ENCODE peak calls at places on chromosomes 11 and 22, in eight cellular contexts. M, H, T, Q, C, G, Z and R are unnamed samples.

GRCh38 chr11:19872526-19873135 is 160.0 kb downstream of the NAV2 start:
- DNase-seq in M (no peak), H (no peak), T (no peak), Q (no peak), C (no peak), G (no peak), Z (no peak), R (no peak)

GRCh38 chr11:27075655-27076054 is 35.0 kb downstream of the BBOX1 start:
- DNase-seq in M (no peak), H (no peak), T (no peak), Q (no peak), C (no peak), G (no peak), Z (no peak), R (no peak)

GRCh38 chr11:65059959-65060824 is 1.8 kb upstream of the NAALADL1 start:
- DNase-seq in M (no peak), H (no peak), T (no peak), Q (no peak), C (no peak), G (no peak), Z (no peak), R (no peak)

GRCh38 chr11:595400-595799 is 19.1 kb downstream of the PHRF1 start:
- DNase-seq in M (no peak), H (no peak), T (no peak), Q (no peak), C (no peak), G (no peak), Z (no peak), R (no peak)

GRCh38 chr22:27105142-27106025 is 448.0 kb downstream of the MIAT start:
- DNase-seq in M (peak), H (peak), T (no peak), Q (peak), C (peak), G (no peak), Z (peak), R (peak)

GRCh38 chr11:47236482-47236881 is 12.1 kb downstream of the ACP2 start:
- DNase-seq in M (no peak), H (no peak), T (no peak), Q (peak), C (peak), G (no peak), Z (no peak), R (peak)

GRCh38 chr11:17401316-17401715 is 12.9 kb upstream of the KCNJ11 start:
- DNase-seq in M (no peak), H (no peak), T (no peak), Q (no peak), C (no peak), G (no peak), Z (no peak), R (no peak)

GRCh38 chr11:84437129-84438123 is 1151.3 kb upstream of the CCDC90B start:
- DNase-seq in M (no peak), H (no peak), T (no peak), Q (no peak), C (peak), G (peak), Z (no peak), R (peak)

GRCh38 chr22:41848468-41848867 is 15.6 kb downstream of the SREBF2 start:
- DNase-seq in M (no peak), H (no peak), T (peak), Q (no peak), C (peak), G (no peak), Z (no peak), R (peak)

GRCh38 chr11:130785376-130786110 is 130.7 kb downstream of the SNX19 start:
- DNase-seq in M (no peak), H (no peak), T (no peak), Q (peak), C (peak), G (no peak), Z (no peak), R (peak)

GRCh38 chr11:79419120-79419519 is 21.7 kb downstream of the TENM4 start:
- DNase-seq in M (no peak), H (no peak), T (no peak), Q (peak), C (peak), G (no peak), Z (no peak), R (peak)

GRCh38 chr22:47318041-47318737 is 555.7 kb downstream of the TBC1D22A start:
- DNase-seq in M (no peak), H (no peak), T (no peak), Q (no peak), C (peak), G (no peak), Z (no peak), R (no peak)

GRCh38 chr11:3147626-3148025 is 17.5 kb downstream of the OSBPL5 start:
- DNase-seq in M (no peak), H (no peak), T (no peak), Q (no peak), C (no peak), G (no peak), Z (no peak), R (no peak)

GRCh38 chr11:17496406-17496805 is 19.8 kb upstream of the ABCC8 start:
- DNase-seq in M (no peak), H (no peak), T (no peak), Q (no peak), C (peak), G (peak), Z (no peak), R (peak)

GRCh38 chr11:46485852-46486443 is 94.4 kb upstream of the CHRM4 start:
- DNase-seq in M (no peak), H (no peak), T (no peak), Q (no peak), C (no peak), G (peak), Z (no peak), R (no peak)

GRCh38 chr22:37675930-37676571 is 615 bp downstream of the LGALS1 start:
- DNase-seq in M (peak), H (no peak), T (no peak), Q (no peak), C (no peak), G (no peak), Z (no peak), R (peak)

GRCh38 chr11:10693509-10694071 is at the start of gene IRAG1:
- DNase-seq in M (peak), H (no peak), T (no peak), Q (peak), C (peak), G (peak), Z (no peak), R (peak)

GRCh38 chr11:75032550-75032935 is 43.8 kb downstream of the NEU3 start:
- DNase-seq in M (no peak), H (no peak), T (no peak), Q (no peak), C (no peak), G (no peak), Z (no peak), R (no peak)

GRCh38 chr22:30445438-30445936 is 19.9 kb downstream of the MTFP1 start:
- DNase-seq in M (no peak), H (no peak), T (no peak), Q (no peak), C (no peak), G (no peak), Z (no peak), R (peak)
- TF ChIP-seq CTCF in M (no peak), H (no peak), T (no peak), Q (no peak), C (no peak), G (no peak), Z (no peak), R (no peak)

GRCh38 chr22:28950567-28951411 is 67.4 kb downstream of the ZNRF3 start:
- DNase-seq in M (no peak), H (no peak), T (no peak), Q (no peak), C (no peak), G (no peak), Z (no peak), R (no peak)
- TF ChIP-seq CTCF in M (no peak), H (no peak), T (no peak), Q (no peak), C (no peak), G (no peak), Z (no peak), R (no peak)

GRCh38 chr11:91220476-91221202 is 997.8 kb upstream of the CHORDC1 start:
- DNase-seq in M (no peak), H (no peak), T (no peak), Q (peak), C (peak), G (no peak), Z (no peak), R (peak)
- TF ChIP-seq CTCF in M (no peak), H (no peak), T (no peak), Q (no peak), C (no peak), G (no peak), Z (no peak), R (no peak)

GRCh38 chr11:122791836-122792235 is 46.5 kb upstream of the CRTAM start:
- DNase-seq in M (no peak), H (no peak), T (no peak), Q (peak), C (peak), G (no peak), Z (no peak), R (peak)

GRCh38 chr11:122791411-122791810 is 46.9 kb upstream of the CRTAM start:
- DNase-seq in M (no peak), H (no peak), T (no peak), Q (no peak), C (peak), G (no peak), Z (no peak), R (peak)

GRCh38 chr11:122786896-122787295 is 51.4 kb upstream of the CRTAM start:
- DNase-seq in M (no peak), H (no peak), T (no peak), Q (no peak), C (no peak), G (no peak), Z (no peak), R (no peak)

GRCh38 chr11:122789916-122790315 is 48.4 kb upstream of the CRTAM start:
- DNase-seq in M (no peak), H (no peak), T (no peak), Q (no peak), C (no peak), G (no peak), Z (no peak), R (no peak)

DNA sequence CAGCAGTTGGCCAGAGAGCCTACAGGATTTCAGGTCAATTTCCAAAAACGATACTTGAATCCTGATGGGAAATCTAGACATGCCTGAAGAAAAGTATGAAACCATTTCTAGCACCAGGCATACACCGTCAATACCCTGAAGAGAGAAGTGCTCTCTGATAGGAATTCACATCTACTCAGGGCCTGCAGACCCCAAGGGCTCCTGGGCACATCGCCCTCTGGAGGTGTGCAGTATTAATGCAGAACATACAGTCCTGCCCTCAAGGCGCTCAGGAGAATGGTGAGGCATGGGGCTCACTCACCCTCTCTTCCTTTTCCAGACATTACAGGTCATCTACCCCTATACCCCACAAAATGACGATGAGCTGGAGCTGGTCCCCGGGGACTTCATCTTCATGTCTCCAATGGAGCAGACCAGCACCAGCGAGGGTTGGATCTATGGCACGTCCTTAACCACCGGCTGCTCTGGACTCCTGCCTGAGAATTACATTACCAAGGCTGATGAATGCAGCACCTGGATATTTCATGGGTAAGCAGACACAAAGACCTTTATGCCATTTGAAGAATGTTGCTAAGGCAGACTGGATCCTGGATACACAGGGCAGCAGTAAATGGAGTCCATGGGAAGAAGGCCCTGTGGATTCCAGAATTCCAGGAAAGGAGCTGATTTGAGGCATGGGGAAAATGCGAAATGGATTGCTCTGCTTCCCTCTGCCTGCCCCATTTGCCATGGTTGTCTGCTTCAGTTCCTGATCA is 49.3 kb upstream of the CRTAM start:
- DNase-seq in M (no peak), H (no peak), T (no peak), Q (no peak), C (no peak), G (no peak), Z (no peak), R (no peak)
- TF ChIP-seq CTCF in M (no peak), H (no peak), T (no peak), Q (no peak), C (peak), G (no peak), Z (peak), R (peak)

GRCh38 chr11:29962243-29962642 is 54.6 kb downstream of the KCNA4 start:
- DNase-seq in M (no peak), H (no peak), T (no peak), Q (no peak), C (no peak), G (no peak), Z (no peak), R (peak)
- TF ChIP-seq CTCF in M (no peak), H (no peak), T (peak), Q (no peak), C (peak), G (peak), Z (no peak), R (peak)

GRCh38 chr11:86403458-86403857 is 28.8 kb downstream of the CCDC81 start:
- DNase-seq in M (no peak), H (no peak), T (no peak), Q (no peak), C (no peak), G (no peak), Z (no peak), R (no peak)

GRCh38 chr11:86414032-86414431 is 39.3 kb downstream of the CCDC81 start:
- DNase-seq in M (no peak), H (no peak), T (no peak), Q (no peak), C (no peak), G (no peak), Z (no peak), R (no peak)

DNA sequence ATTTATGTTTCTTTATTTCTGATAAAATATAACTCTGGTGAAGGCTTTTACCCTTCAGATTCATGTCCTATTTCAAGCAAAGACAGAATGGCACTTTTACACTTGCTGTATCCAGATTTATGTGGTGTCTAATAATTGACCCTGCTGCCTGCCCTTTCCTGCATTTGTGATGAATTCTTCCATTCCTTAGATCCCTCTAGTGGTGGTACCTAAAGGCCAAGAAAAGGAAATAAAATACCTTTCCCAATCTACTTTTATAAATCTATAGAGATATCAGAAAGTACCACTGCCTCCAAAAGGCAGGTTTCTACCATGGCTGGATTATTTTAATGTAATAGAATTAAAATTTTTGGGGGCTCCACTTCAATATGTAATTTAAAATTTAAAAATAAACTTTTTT is 34.2 kb downstream of the CCDC81 start:
- DNase-seq in M (no peak), H (no peak), T (no peak), Q (no peak), C (no peak), G (no peak), Z (no peak), R (no peak)
- TF ChIP-seq CTCF in M (no peak), H (peak), T (no peak), Q (peak), C (peak), G (peak), Z (peak), R (peak)

GRCh38 chr22:35020517-35020916 is 45.4 kb upstream of the ISX start:
- DNase-seq in M (no peak), H (no peak), T (no peak), Q (no peak), C (no peak), G (no peak), Z (no peak), R (no peak)

GRCh38 chr22:35021166-35021565 is 44.8 kb upstream of the ISX start:
- DNase-seq in M (no peak), H (no peak), T (no peak), Q (no peak), C (no peak), G (no peak), Z (no peak), R (no peak)

GRCh38 chr22:35022291-35022690 is 43.7 kb upstream of the ISX start:
- DNase-seq in M (no peak), H (no peak), T (no peak), Q (no peak), C (no peak), G (no peak), Z (no peak), R (no peak)

GRCh38 chr22:35023692-35024363 is 42.1 kb upstream of the ISX start:
- DNase-seq in M (peak), H (no peak), T (peak), Q (peak), C (peak), G (peak), Z (peak), R (peak)

GRCh38 chr22:35024364-35024692 is 41.6 kb upstream of the ISX start:
- DNase-seq in M (no peak), H (no peak), T (no peak), Q (no peak), C (no peak), G (no peak), Z (no peak), R (no peak)
- TF ChIP-seq CTCF in M (no peak), H (no peak), T (no peak), Q (no peak), C (no peak), G (no peak), Z (no peak), R (no peak)